ENCODE peak calls at places on chromosomes 5 and 9, in ten cellular contexts. K is activated B cell treated with CpG ODN at 0.5 μM for 24 hours; S is left lung; Z is GM04504; E is activated T-cell treated with anti-CD3 and anti-CD28 coated beads, Interleukin-2, amount 50 U/mL, for 1 hour; D is amniotic stem cell; I is fibroblast of the conjunctiva; F is NCI-H2081; O is epithelial cell of prostate; B is NCI-H1105 treated with DMSO at 0.1 percent for 48 hours. M is an unnamed sample.

GRCh38 chr5:149714877-149715502 is 15.1 kb upstream of the PPARGC1B start:
- DNase-seq in K (no peak), S (no peak), Z (no peak), E (no peak), D (no peak), I (no peak), F (no peak), O (no peak), B (no peak), M (no peak)

GRCh38 chr5:66727630-66728029 is 131.4 kb downstream of the MAST4 start:
- DNase-seq in K (no peak), S (no peak), Z (no peak), E (no peak), D (no peak), I (no peak), F (no peak), O (no peak), B (no peak), M (no peak)

GRCh38 chr9:129322022-129322621 is 144.1 kb upstream of the IER5L start:
- DNase-seq in K (peak; percentile 14), S (no peak), Z (no peak), E (peak; percentile 19), D (no peak), I (no peak), F (no peak), O (no peak), B (no peak), M (peak; percentile 10)

GRCh38 chr5:11912-12311 is 80.1 kb upstream of the PLEKHG4B start:
- DNase-seq in K (no peak), S (no peak), Z (no peak), E (no peak), D (no peak), I (no peak), F (no peak), O (no peak), B (no peak), M (no peak)

GRCh38 chr5:24162343-24162742 is 482.4 kb downstream of the CDH10 start:
- DNase-seq in K (no peak), S (no peak), Z (no peak), E (no peak), D (no peak), I (no peak), F (no peak), O (no peak), B (no peak), M (no peak)

GRCh38 chr9:7963026-7963425 is 163.4 kb upstream of the DMAC1 start:
- DNase-seq in K (no peak), S (no peak), Z (no peak), E (no peak), D (no peak), I (no peak), F (no peak), O (no peak), B (no peak), M (no peak)

GRCh38 chr9:96209407-96210031 is 92.5 kb downstream of the HSD17B3 start:
- DNase-seq in K (no peak), S (no peak), Z (peak; percentile 84), E (no peak), D (no peak), I (peak; percentile 79), F (no peak), O (no peak), B (no peak), M (peak; percentile 78)

GRCh38 chr5:178457471-178457870 is 132.7 kb downstream of the COL23A1 start:
- DNase-seq in K (no peak), S (no peak), Z (no peak), E (no peak), D (no peak), I (no peak), F (no peak), O (no peak), B (no peak), M (no peak)

GRCh38 chr9:106859957-106860715 is 2.8 kb upstream of the ZNF462 start:
- DNase-seq in K (no peak), S (no peak), Z (no peak), E (no peak), D (no peak), I (no peak), F (no peak), O (peak; percentile 48), B (peak; percentile 57), M (no peak)

GRCh38 chr9:124859803-124860581 is 1.8 kb downstream of the RPL35 start:
- DNase-seq in K (no peak), S (no peak), Z (no peak), E (no peak), D (no peak), I (no peak), F (no peak), O (no peak), B (no peak), M (no peak)

GRCh38 chr9:6383551-6384225 is 29.3 kb upstream of the UHRF2 start:
- DNase-seq in K (no peak), S (no peak), Z (peak; percentile 21), E (no peak), D (peak; percentile 28), I (peak; percentile 44), F (no peak), O (no peak), B (no peak), M (no peak)

GRCh38 chr5:117461403-117461802 is 886.8 kb upstream of the SEMA6A start:
- DNase-seq in K (no peak), S (no peak), Z (no peak), E (no peak), D (no peak), I (no peak), F (no peak), O (no peak), B (no peak), M (no peak)

GRCh38 chr5:43193952-43194321 is 1.9 kb downstream of the NIM1K start:
- DNase-seq in K (no peak), S (no peak), Z (no peak), E (no peak), D (no peak), I (no peak), F (no peak), O (no peak), B (peak; percentile 63), M (no peak)

GRCh38 chr9:17063535-17064135 is 71.2 kb upstream of the CNTLN start:
- DNase-seq in K (no peak), S (no peak), Z (peak; percentile 18), E (no peak), D (peak; percentile 16), I (peak; percentile 59), F (peak; percentile 75), O (no peak), B (peak; percentile 64), M (no peak)

GRCh38 chr5:128202320-128202719 is 118.8 kb downstream of the SLC12A2 start:
- DNase-seq in K (no peak), S (no peak), Z (no peak), E (no peak), D (no peak), I (no peak), F (no peak), O (no peak), B (no peak), M (no peak)

GRCh38 chr5:168699002-168699401 is 119.8 kb upstream of the PANK3 start:
- DNase-seq in K (no peak), S (no peak), Z (no peak), E (no peak), D (no peak), I (no peak), F (no peak), O (no peak), B (no peak), M (peak; percentile 22)

GRCh38 chr9:112048924-112049785 is 125.9 kb downstream of the SUSD1 start:
- DNase-seq in K (no peak), S (no peak), Z (no peak), E (no peak), D (peak; percentile 28), I (no peak), F (peak; percentile 29), O (no peak), B (peak; percentile 85), M (no peak)

GRCh38 chr5:160271396-160271795 is 41.0 kb downstream of the CCNJL start:
- DNase-seq in K (no peak), S (peak; percentile 43), Z (no peak), E (no peak), D (no peak), I (no peak), F (peak; percentile 72), O (no peak), B (no peak), M (no peak)

GRCh38 chr9:89277454-89277853 is 33.5 kb upstream of the CKS2 start:
- DNase-seq in K (no peak), S (peak; percentile 40), Z (no peak), E (no peak), D (no peak), I (peak; percentile 5), F (no peak), O (no peak), B (no peak), M (no peak)

GRCh38 chr5:139050432-139050831 is 147.7 kb downstream of the SIL1 start:
- DNase-seq in K (no peak), S (no peak), Z (no peak), E (no peak), D (no peak), I (no peak), F (no peak), O (no peak), B (no peak), M (no peak)

GRCh38 chr5:151312749-151313324 is 9.3 kb upstream of the SLC36A3 start:
- DNase-seq in K (no peak), S (no peak), Z (no peak), E (no peak), D (no peak), I (no peak), F (no peak), O (no peak), B (no peak), M (no peak)

GRCh38 chr9:19298601-19299000 is 68.1 kb downstream of the DENND4C start:
- DNase-seq in K (no peak), S (no peak), Z (no peak), E (no peak), D (no peak), I (no peak), F (no peak), O (no peak), B (no peak), M (no peak)

M was measured in tibial nerve.